ENCODE peak calls at places on chromosomes 5 and 9, in six cellular contexts. H, S, P, W, B and Z are unnamed samples.

GRCh38 chr5:126854526-126855110 is 77.7 kb downstream of the LMNB1 start:
- DNase-seq in H (no peak), S (no peak), P (no peak), W (no peak), B (no peak), Z (no peak)

GRCh38 chr5:64767959-64768357 is 533 bp downstream of the SREK1IP1 start:
- DNase-seq in H (peak; percentile 11), S (no peak), P (peak; percentile 25), W (no peak), B (no peak), Z (peak; percentile 16)

GRCh38 chr5:81971086-81971693 is 633 bp upstream of the ATG10 start:
- DNase-seq in H (no peak), S (peak; percentile 38), P (peak; percentile 13), W (peak; percentile 47), B (no peak), Z (no peak)

GRCh38 chr5:134417707-134418106 is 6.0 kb upstream of the CDKN2AIPNL start:
- DNase-seq in H (no peak), S (no peak), P (no peak), W (no peak), B (no peak), Z (no peak)

GRCh38 chr9:107847977-107848376 is 358.4 kb upstream of the KLF4 start:
- DNase-seq in H (no peak), S (peak; percentile 56), P (no peak), W (no peak), B (no peak), Z (no peak)

GRCh38 chr5:72448368-72448767 is 58.8 kb downstream of the ZNF366 start:
- DNase-seq in H (no peak), S (no peak), P (no peak), W (no peak), B (no peak), Z (no peak)

GRCh38 chr9:120579139-120579749 is 723 bp downstream of the CDK5RAP2 start:
- DNase-seq in H (no peak), S (no peak), P (peak; percentile 6), W (peak; percentile 51), B (no peak), Z (no peak)

GRCh38 chr5:146662229-146662628 is 146.2 kb upstream of the GPR151 start:
- DNase-seq in H (peak; percentile 12), S (peak; percentile 52), P (peak; percentile 25), W (peak; percentile 5), B (no peak), Z (no peak)

GRCh38 chr5:113115061-113115460 is 138.5 kb downstream of the DCP2 start:
- DNase-seq in H (no peak), S (no peak), P (no peak), W (no peak), B (no peak), Z (no peak)